ENCODE peak calls at places on chromosomes 4 and X, in seven cellular contexts. F is progenitor cell of endocrine pancreas, Q is mammary epithelial cell, D is dorsolateral prefrontal cortex, W is mesothelial cell of epicardium, L is Peyer's patch, C is HFFc6. O is an unnamed sample.

GRCh38 chr4:19969492-19969891 is 282.2 kb upstream of the SLIT2 start:
- DNase-seq in L (no peak), Q (no peak), F (no peak), W (no peak), D (no peak), C (no peak), O (no peak)

GRCh38 chr4:7498406-7499200 is 63.9 kb upstream of the PSAPL1 start:
- DNase-seq in D (no peak), L (no peak), F (no peak), C (no peak), W (no peak), Q (no peak), O (no peak)

GRCh38 chrX:68880846-68881513 is 52.2 kb downstream of the EFNB1 start:
- DNase-seq in D (no peak), W (no peak), F (no peak), C (no peak), Q (no peak), L (no peak), O (no peak)

GRCh38 chr4:179285696-179286095 is 1843.5 kb upstream of the AGA start:
- DNase-seq in L (no peak), C (no peak), F (no peak), D (no peak), W (no peak), Q (no peak), O (no peak)

GRCh38 chr4:8549352-8549931 is 30.8 kb upstream of the GPR78 start:
- DNase-seq in L (no peak), D (no peak), C (no peak), W (no peak), F (no peak), Q (no peak), O (no peak)

GRCh38 chr4:142036795-142037583 is 400.6 kb downstream of the IL15 start:
- DNase-seq in L (no peak), F (no peak), Q (peak), C (peak), D (no peak), W (no peak), O (no peak)

GRCh38 chrX:28189011-28189410 is 207.8 kb upstream of the DCAF8L1 start:
- DNase-seq in F (no peak), W (no peak), Q (peak), C (no peak), L (no peak), D (no peak), O (no peak)

GRCh38 chr4:2260336-2261109 is 1.4 kb downstream of the MXD4 start:
- DNase-seq in C (no peak), F (peak), L (peak), Q (no peak), D (peak), W (peak), O (no peak)

GRCh38 chr4:76498550-76498949 is 63.5 kb downstream of the SHROOM3 start:
- DNase-seq in Q (no peak), W (no peak), D (no peak), L (no peak), F (no peak), C (no peak), O (no peak)

GRCh38 chr4:24070117-24070516 is 180.3 kb upstream of the PPARGC1A start:
- DNase-seq in Q (peak), L (no peak), F (no peak), D (no peak), C (peak), W (no peak), O (no peak)

GRCh38 chr4:90572996-90573395 is 445.8 kb downstream of the CCSER1 start:
- DNase-seq in C (no peak), L (no peak), F (no peak), Q (peak), W (no peak), D (no peak), O (no peak)

GRCh38 chrX:151713859-151714258 is 2.0 kb upstream of the FATE1 start:
- DNase-seq in C (no peak), W (no peak), D (no peak), F (no peak), L (peak), Q (peak), O (peak)

GRCh38 chr4:2322801-2323200 is 60.9 kb upstream of the MXD4 start:
- DNase-seq in W (no peak), L (no peak), Q (no peak), D (no peak), F (no peak), C (peak), O (no peak)

GRCh38 chrX:110675866-110676265 is 119.8 kb downstream of the CHRDL1 start:
- DNase-seq in Q (no peak), L (no peak), F (no peak), W (no peak), C (no peak), D (no peak), O (no peak)

GRCh38 chrX:63428348-63428747 is 77.2 kb upstream of the SPIN4 start:
- DNase-seq in L (no peak), C (no peak), F (no peak), D (no peak), W (no peak), Q (peak), O (no peak)

GRCh38 chrX:154696328-154697045 is 43.1 kb upstream of the CTAG2 start:
- DNase-seq in C (peak), F (no peak), W (no peak), L (no peak), D (no peak), Q (peak), O (no peak)

GRCh38 chrX:46916273-46916672 is 4.1 kb downstream of the JADE3 start:
- DNase-seq in W (no peak), C (no peak), L (no peak), Q (no peak), D (no peak), F (no peak), O (no peak)

GRCh38 chr4:149486861-149487260 is 328.8 kb downstream of the IQCM start:
- DNase-seq in W (no peak), Q (no peak), F (no peak), D (no peak), C (no peak), L (no peak), O (no peak)

GRCh38 chr4:106671711-106672110 is 303.1 kb upstream of the GIMD1 start:
- DNase-seq in C (peak), F (no peak), W (no peak), L (no peak), D (no peak), Q (peak), O (no peak)

GRCh38 chr4:80182237-80182866 is 15.0 kb upstream of the PRDM8 start:
- DNase-seq in D (no peak), F (no peak), Q (no peak), C (no peak), W (no peak), L (no peak), O (no peak)

GRCh38 chr4:95548738-95549245 is at the start of gene UNC5C:
- DNase-seq in W (peak), Q (peak), F (peak), C (no peak), D (no peak), L (peak), O (peak)

GRCh38 chr4:184399505-184399893 is 74.9 kb downstream of the IRF2 start:
- DNase-seq in Q (no peak), C (no peak), L (no peak), F (no peak), D (no peak), W (no peak), O (no peak)

GRCh38 chr4:526189-526909 is 27.3 kb downstream of the PIGG start:
- DNase-seq in D (no peak), W (no peak), C (no peak), F (no peak), Q (no peak), L (no peak), O (no peak)

GRCh38 chr4:5420266-5420665 is 288.1 kb downstream of the EVC2 start:
- DNase-seq in W (no peak), C (no peak), L (no peak), Q (no peak), D (no peak), F (no peak), O (no peak)

GRCh38 chr4:181475781-181476180 is 767.4 kb upstream of the TENM3 start:
- DNase-seq in F (no peak), C (no peak), W (no peak), L (no peak), D (no peak), Q (no peak), O (no peak)

GRCh38 chr4:48022192-48022799 is 5.7 kb downstream of the NIPAL1 start:
- DNase-seq in L (no peak), D (no peak), W (no peak), F (no peak), Q (no peak), C (no peak), O (no peak)

DNA sequence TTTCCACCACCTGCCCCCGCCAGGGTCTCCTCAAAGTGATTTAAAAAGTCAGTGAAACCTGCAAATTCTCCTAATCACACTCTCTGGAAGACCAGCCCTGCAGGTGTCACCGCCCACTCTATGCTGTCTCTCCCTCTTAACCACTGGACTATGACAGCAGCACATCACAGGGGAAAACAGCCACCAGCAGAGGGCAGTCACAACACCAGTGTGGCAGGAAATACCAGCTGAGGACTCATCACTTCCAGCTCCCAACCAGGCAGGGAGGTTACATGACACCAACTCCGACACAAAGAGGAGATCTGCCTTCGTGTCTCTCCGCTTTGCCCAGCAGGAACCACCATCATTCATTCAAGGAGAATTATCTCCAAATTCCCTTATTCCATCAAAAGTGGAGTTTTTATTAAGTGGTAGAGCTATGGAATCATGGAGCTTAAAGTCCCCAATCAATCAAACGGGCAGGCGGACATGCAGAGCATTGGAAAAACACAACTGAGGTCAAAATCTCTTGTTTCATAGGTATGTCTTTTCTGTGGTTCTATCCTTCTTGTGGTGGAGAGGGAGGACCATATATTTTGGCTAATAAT is 91.3 kb downstream of the NSUN7 start:
- DNase-seq in C (peak), Q (peak), W (peak), D (peak), F (peak), L (peak), O (peak)
- TF ChIP-seq CTCF in C (peak), Q (peak), W (peak), D (peak), F (peak), L (peak), O (peak)

GRCh38 chr4:173752610-173753009 is 222.6 kb upstream of the HAND2 start:
- DNase-seq in C (no peak), Q (peak), F (no peak), L (no peak), W (no peak), D (no peak), O (peak)
- TF ChIP-seq CTCF in C (peak), Q (peak), F (peak), L (no peak), W (peak), D (no peak), O (peak)

DNA sequence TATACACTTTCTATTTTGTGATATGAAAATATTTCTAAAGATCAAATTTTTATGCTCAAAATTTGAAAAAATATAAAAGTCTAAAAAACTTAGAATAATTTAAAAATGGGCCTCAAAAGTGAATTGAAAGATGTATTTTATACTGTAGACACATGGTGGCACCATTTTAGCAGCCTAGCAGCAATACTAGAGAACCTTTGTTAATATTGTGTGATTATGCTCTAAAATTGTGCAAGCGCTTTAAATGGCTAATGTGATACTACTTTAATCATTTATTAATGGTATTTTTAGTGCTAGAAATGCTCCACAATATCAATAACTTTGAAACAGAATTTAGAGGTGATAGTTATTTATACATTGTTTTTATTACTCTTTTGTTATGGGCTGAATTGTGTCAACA is 3.7 kb upstream of the GUF1 start:
- DNase-seq in C (no peak), F (no peak), W (no peak), D (no peak), Q (no peak), L (no peak), O (no peak)
- TF ChIP-seq CTCF in C (peak), F (no peak), W (peak), D (no peak), Q (no peak), L (no peak), O (no peak)

DNA sequence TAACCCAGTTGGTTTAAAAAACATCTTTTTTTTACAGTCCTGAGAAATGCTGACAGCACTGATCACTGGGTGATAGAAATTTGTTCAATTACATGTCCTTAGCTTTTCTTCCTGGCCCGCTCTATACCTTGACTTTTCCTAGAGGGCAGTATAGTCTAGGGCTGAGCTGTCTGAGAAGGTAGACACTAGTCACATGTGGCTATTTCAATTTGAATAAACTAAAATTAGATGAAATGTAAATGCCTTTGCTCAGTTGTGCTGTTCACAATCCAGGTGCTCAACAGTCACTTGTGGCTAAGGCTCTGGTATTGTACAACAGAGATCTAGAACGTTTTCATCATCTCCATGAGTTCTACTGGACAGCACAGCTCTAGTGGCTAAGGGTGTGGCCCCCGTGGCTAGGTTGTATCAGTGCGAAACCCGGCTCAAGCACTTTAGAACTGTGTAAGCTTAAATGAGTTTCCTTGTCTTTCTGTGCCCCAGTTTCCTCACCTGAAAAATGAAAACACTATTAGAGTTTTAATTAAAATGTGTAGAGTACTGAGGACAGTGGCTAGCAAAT is 111.6 kb upstream of the WDR17 start:
- DNase-seq in W (no peak), Q (no peak), D (no peak), F (no peak), L (no peak), C (no peak), O (no peak)
- TF ChIP-seq CTCF in W (no peak), Q (peak), D (no peak), F (no peak), L (no peak), C (peak), O (no peak)

GRCh38 chrX:4547218-4547836 is 833.9 kb upstream of the PRKX start:
- DNase-seq in Q (peak), F (peak), W (no peak), C (peak), L (peak), D (no peak), O (peak)

GRCh38 chrX:4550018-4550417 is 836.6 kb upstream of the PRKX start:
- DNase-seq in C (no peak), D (no peak), Q (no peak), F (no peak), L (no peak), W (no peak), O (no peak)
- TF ChIP-seq CTCF in C (no peak), D (no peak), Q (no peak), F (peak), L (no peak), W (peak), O (no peak)

O was measured in endothelial cell.